ENCODE peak calls at places on chromosomes 12 and 14, in five cellular contexts. M is right cardiac atrium, X is aorta, V is heart right ventricle, D is ovary. U is an unnamed sample.

GRCh38 chr12:80580254-80580653 is 127.2 kb upstream of the MYF6 start:
- DNase-seq in M (no peak), X (no peak), V (no peak), D (no peak), U (no peak)

GRCh38 chr14:74569387-74569786 is 42.6 kb downstream of the LTBP2 start:
- DNase-seq in M (no peak), X (peak; percentile 30), V (no peak), D (no peak), U (no peak)

GRCh38 chr14:64758711-64759554 is 54.7 kb downstream of the PLEKHG3 start:
- DNase-seq in M (peak; percentile 79), X (no peak), V (no peak), D (peak; percentile 68), U (peak; percentile 89)

GRCh38 chr12:726281-727140 is 25.9 kb upstream of the WNK1 start:
- DNase-seq in M (no peak), X (no peak), V (no peak), D (no peak), U (no peak)

GRCh38 chr14:22026527-22026926 is 352.9 kb upstream of the OR4E1 start:
- DNase-seq in M (no peak), X (no peak), V (no peak), D (no peak), U (no peak)

GRCh38 chr12:120843472-120843871 is 60.7 kb downstream of the SPPL3 start:
- DNase-seq in M (peak; percentile 24), X (no peak), V (no peak), D (no peak), U (no peak)

GRCh38 chr12:45231515-45232145 is 15.7 kb downstream of the ANO6 start:
- DNase-seq in M (no peak), X (no peak), V (no peak), D (no peak), U (no peak)

GRCh38 chr12:127480775-127481314 is 786.1 kb upstream of the TMEM132C start:
- DNase-seq in M (no peak), X (no peak), V (no peak), D (no peak), U (no peak)

GRCh38 chr12:30784508-30784907 is 29.8 kb upstream of the CAPRIN2 start:
- DNase-seq in M (no peak), X (no peak), V (no peak), D (no peak), U (no peak)

GRCh38 chr12:116892318-116892717 is 11.1 kb upstream of the HRK start:
- DNase-seq in M (no peak), X (no peak), V (no peak), D (no peak), U (no peak)

GRCh38 chr14:54692261-54692861 is 125.4 kb downstream of the SAMD4A start:
- DNase-seq in M (no peak), X (no peak), V (no peak), D (no peak), U (no peak)

GRCh38 chr14:33909380-33910084 is 41.3 kb downstream of the EGLN3 start:
- DNase-seq in M (no peak), X (no peak), V (no peak), D (no peak), U (no peak)

GRCh38 chr14:58243790-58244555 is 670 bp upstream of the PSMA3 start:
- DNase-seq in M (no peak), X (no peak), V (no peak), D (no peak), U (no peak)

GRCh38 chr12:20627001-20627588 is 68.0 kb upstream of the SLCO1C1 start:
- DNase-seq in M (no peak), X (no peak), V (no peak), D (no peak), U (no peak)

GRCh38 chr12:44245932-44246331 is 410.1 kb downstream of the TMEM117 start:
- DNase-seq in M (no peak), X (no peak), V (no peak), D (no peak), U (no peak)

GRCh38 chr12:11497995-11498394 is 102.6 kb upstream of the PRB2 start:
- DNase-seq in M (no peak), X (no peak), V (no peak), D (no peak), U (no peak)

GRCh38 chr12:20475542-20475941 is 107.2 kb downstream of the PDE3A start:
- DNase-seq in M (no peak), X (no peak), V (no peak), D (no peak), U (no peak)

GRCh38 chr14:35526962-35527361 is 7.0 kb upstream of the INSM2 start:
- DNase-seq in M (no peak), X (no peak), V (no peak), D (no peak), U (no peak)

GRCh38 chr14:45051180-45051579 is 32.7 kb upstream of the PRPF39 start:
- DNase-seq in M (no peak), X (no peak), V (no peak), D (no peak), U (no peak)

GRCh38 chr12:76155157-76155556 is 70.7 kb upstream of the NAP1L1 start:
- DNase-seq in M (no peak), X (no peak), V (no peak), D (no peak), U (no peak)

GRCh38 chr12:40986031-40986430 is 202.1 kb upstream of the PDZRN4 start:
- DNase-seq in M (no peak), X (no peak), V (no peak), D (no peak), U (no peak)

GRCh38 chr12:54214553-54215374 is 26.0 kb upstream of the SMUG1 start:
- DNase-seq in M (peak; percentile 92), X (peak; percentile 93), V (peak; percentile 82), D (peak; percentile 88), U (peak; percentile 88)

GRCh38 chr12:64737539-64737938 is 21.7 kb downstream of the GNS start:
- DNase-seq in M (peak; percentile 31), X (no peak), V (no peak), D (no peak), U (no peak)

GRCh38 chr14:29810657-29811056 is 117.0 kb downstream of the PRKD1 start:
- DNase-seq in M (no peak), X (no peak), V (no peak), D (no peak), U (no peak)

GRCh38 chr12:106581543-106582263 is 1.1 kb upstream of the RFX4 start:
- DNase-seq in M (peak; percentile 55), X (no peak), V (no peak), D (no peak), U (no peak)
- H3K4me3 ChIP-seq in M (peak overlapping the region; percentile 63), X (peak overlapping the region; percentile 12), V (peak overlapping the region; percentile 32), D (no peak overlapping the region), U (no peak overlapping the region)

GRCh38 chr12:90512518-90512917 is 442.5 kb downstream of the CCER1 start:
- DNase-seq in M (no peak), X (no peak), V (no peak), D (no peak), U (no peak)

GRCh38 chr12:90514325-90514724 is 440.7 kb downstream of the CCER1 start:
- DNase-seq in M (no peak), X (no peak), V (no peak), D (no peak), U (no peak)

GRCh38 chr12:90515199-90516175 is 439.5 kb downstream of the CCER1 start:
- DNase-seq in M (no peak), X (no peak), V (no peak), D (no peak), U (no peak)

GRCh38 chr12:90510948-90511347 is 444.0 kb downstream of the CCER1 start:
- DNase-seq in M (no peak), X (no peak), V (no peak), D (no peak), U (no peak)
- H3K4me1 ChIP-seq in M (no peaks in the 10 kb centered on the region), X (no peaks in the 10 kb centered on the region), V (no peaks in the 10 kb centered on the region), D (no peaks in the 10 kb centered on the region), U (peaks cover 2% of the 10 kb centered on the region)

DNA sequence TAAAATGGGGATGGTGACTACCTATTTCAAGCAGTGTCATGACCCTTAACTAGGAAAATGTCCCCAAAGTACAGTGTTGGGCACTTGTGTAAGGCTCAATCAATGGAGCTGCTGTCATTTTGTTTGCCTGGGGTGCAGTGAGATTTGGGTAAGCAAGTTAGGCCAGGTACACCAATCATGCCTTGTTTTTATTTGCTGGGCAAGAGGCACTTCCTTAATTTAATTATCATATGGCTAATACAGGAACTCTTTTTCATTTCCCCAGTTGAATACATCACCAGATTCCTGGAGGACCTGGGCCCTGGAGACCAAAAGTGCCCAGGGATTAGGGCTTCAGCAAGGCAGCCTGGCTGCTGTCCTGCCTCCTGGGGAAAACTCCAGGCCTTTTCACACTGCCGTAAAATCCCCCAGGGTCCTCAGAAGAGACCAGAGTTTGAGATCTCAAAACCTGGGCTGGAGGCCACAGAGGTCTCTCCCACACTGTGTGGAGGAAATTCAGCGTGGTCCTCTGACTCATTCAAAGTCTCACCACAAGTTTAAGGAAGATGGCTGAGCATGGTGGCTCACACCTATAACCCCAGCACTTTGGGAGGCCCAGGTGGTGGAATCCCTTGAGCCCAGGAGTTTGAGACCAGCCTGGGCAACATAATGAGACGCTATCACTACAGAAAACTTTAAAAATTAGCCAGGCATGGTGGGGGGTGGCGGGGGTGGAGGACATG is 28.4 kb upstream of the FOXN3 start:
- DNase-seq in M (no peak), X (no peak), V (no peak), D (no peak), U (no peak)
- H3K4me3 ChIP-seq in M (no peak overlapping the region), X (no peak overlapping the region), V (no peak overlapping the region), D (no peak overlapping the region), U (no peak overlapping the region)

GRCh38 chr12:84069699-84070098 is 842.9 kb downstream of the SLC6A15 start:
- DNase-seq in M (no peak), X (no peak), V (no peak), D (no peak), U (no peak)

GRCh38 chr12:84070311-84070710 is 842.3 kb downstream of the SLC6A15 start:
- DNase-seq in M (peak; percentile 5), X (peak; percentile 54), V (peak; percentile 4), D (no peak), U (no peak)

DNA sequence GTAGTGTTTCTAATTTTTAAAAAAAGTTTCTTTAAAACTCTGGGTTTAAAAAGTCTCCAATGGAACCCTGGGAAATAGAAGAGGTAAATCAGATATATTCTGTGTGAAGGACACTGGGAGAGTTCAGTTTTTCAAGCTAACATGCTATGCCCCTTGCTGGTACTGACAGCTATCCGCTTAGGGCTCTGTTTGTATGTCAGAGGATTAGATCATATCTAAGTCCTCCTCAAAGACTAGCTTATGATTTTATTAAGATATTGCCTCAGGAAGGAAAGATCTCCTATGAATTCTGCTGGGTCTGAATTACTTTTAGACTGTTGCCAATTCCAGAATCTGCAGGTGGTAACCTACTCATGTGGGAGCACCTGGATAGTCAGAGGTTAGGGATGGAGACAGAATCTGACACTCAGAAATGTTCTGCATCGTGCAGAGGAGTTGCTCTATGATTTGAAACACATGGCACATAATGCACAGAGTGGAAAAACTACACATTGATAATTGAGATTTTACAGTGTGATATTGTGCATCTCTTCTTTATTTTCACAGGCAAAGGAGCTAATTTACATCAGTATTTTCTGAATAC is 843.4 kb downstream of the SLC6A15 start:
- DNase-seq in M (no peak), X (no peak), V (no peak), D (no peak), U (no peak)
- H3K4me1 ChIP-seq in M (no peaks in the 10 kb centered on the region), X (no peaks in the 10 kb centered on the region), V (no peaks in the 10 kb centered on the region), D (no peaks in the 10 kb centered on the region), U (no peaks in the 10 kb centered on the region)

U was measured in RWPE2.